ENCODE peak calls at places on chromosome 6, in five cellular contexts. One of them, this sample, is unnamed.

GRCh38 chr6:139134817-139135577 is at the start of gene HECA:
- DNase-seq in pons: peak
- DNase-seq in germinal center: peak
- DNase-seq in B cell: peak
- DNase-seq in small intestine: peak
- DNase-seq in this sample: peak

GRCh38 chr6:111423960-111424846 is 58.8 kb downstream of the REV3L start:
- DNase-seq in germinal center: no peak
- DNase-seq in B cell: no peak
- DNase-seq in pons: peak
- DNase-seq in small intestine: peak
- DNase-seq in this sample: no peak

GRCh38 chr6:56766806-56767178 is 124.1 kb upstream of the DST start:
- DNase-seq in small intestine: no peak
- DNase-seq in germinal center: no peak
- DNase-seq in B cell: no peak
- DNase-seq in pons: no peak
- DNase-seq in this sample: no peak

GRCh38 chr6:104325341-104326172 is 534.2 kb downstream of the HACE1 start:
- DNase-seq in germinal center: no peak
- DNase-seq in pons: peak
- DNase-seq in small intestine: no peak
- DNase-seq in B cell: no peak
- DNase-seq in this sample: no peak

GRCh38 chr6:22041797-22042489 is 254.9 kb downstream of the PRL start:
- DNase-seq in germinal center: no peak
- DNase-seq in pons: no peak
- DNase-seq in B cell: no peak
- DNase-seq in small intestine: no peak
- DNase-seq in this sample: no peak

GRCh38 chr6:6646384-6646783 is 57.9 kb downstream of the LY86 start:
- DNase-seq in small intestine: no peak
- DNase-seq in B cell: no peak
- DNase-seq in pons: no peak
- DNase-seq in germinal center: no peak
- DNase-seq in this sample: no peak

GRCh38 chr6:38185752-38186151 is 366.2 kb downstream of the ZFAND3 start:
- DNase-seq in pons: no peak
- DNase-seq in small intestine: no peak
- DNase-seq in germinal center: no peak
- DNase-seq in B cell: no peak
- DNase-seq in this sample: no peak

GRCh38 chr6:11653028-11653583 is 115.6 kb downstream of the TMEM170B start:
- DNase-seq in small intestine: no peak
- DNase-seq in pons: no peak
- DNase-seq in B cell: no peak
- DNase-seq in germinal center: no peak
- DNase-seq in this sample: no peak

GRCh38 chr6:14540276-14540675 is 422.7 kb downstream of the CD83 start:
- DNase-seq in germinal center: no peak
- DNase-seq in small intestine: no peak
- DNase-seq in B cell: no peak
- DNase-seq in pons: no peak
- DNase-seq in this sample: no peak

GRCh38 chr6:5471637-5472430 is 210.5 kb downstream of the FARS2 start:
- DNase-seq in pons: no peak
- DNase-seq in B cell: no peak
- DNase-seq in germinal center: no peak
- DNase-seq in small intestine: no peak
- DNase-seq in this sample: no peak

GRCh38 chr6:28927856-28928255 is 4.1 kb upstream of the TRIM27 start:
- DNase-seq in B cell: no peak
- DNase-seq in germinal center: no peak
- DNase-seq in small intestine: peak
- DNase-seq in pons: no peak
- DNase-seq in this sample: no peak

GRCh38 chr6:37777272-37777736 is 42.2 kb upstream of the ZFAND3 start:
- DNase-seq in B cell: no peak
- DNase-seq in pons: no peak
- DNase-seq in germinal center: no peak
- DNase-seq in small intestine: no peak
- DNase-seq in this sample: no peak

GRCh38 chr6:31870385-31870921 is 7.8 kb upstream of the NEU1 start:
- DNase-seq in small intestine: no peak
- DNase-seq in pons: no peak
- DNase-seq in germinal center: no peak
- DNase-seq in B cell: no peak
- DNase-seq in this sample: no peak

GRCh38 chr6:21033575-21034026 is 499.3 kb downstream of the CDKAL1 start:
- DNase-seq in germinal center: no peak
- DNase-seq in B cell: no peak
- DNase-seq in small intestine: no peak
- DNase-seq in pons: no peak
- DNase-seq in this sample: no peak

GRCh38 chr6:71209626-71210025 is 79.0 kb upstream of the OGFRL1 start:
- DNase-seq in germinal center: no peak
- DNase-seq in B cell: no peak
- DNase-seq in small intestine: no peak
- DNase-seq in pons: no peak
- DNase-seq in this sample: no peak

GRCh38 chr6:139982652-139983051 is 608.2 kb upstream of the CITED2 start:
- DNase-seq in small intestine: no peak
- DNase-seq in pons: no peak
- DNase-seq in germinal center: no peak
- DNase-seq in B cell: no peak
- DNase-seq in this sample: no peak

GRCh38 chr6:40714576-40715500 is 127.7 kb upstream of the LRFN2 start:
- DNase-seq in pons: no peak
- DNase-seq in B cell: no peak
- DNase-seq in small intestine: peak
- DNase-seq in germinal center: no peak
- DNase-seq in this sample: no peak

GRCh38 chr6:75852721-75853120 is 103.7 kb downstream of the MYO6 start:
- DNase-seq in small intestine: peak
- DNase-seq in germinal center: no peak
- DNase-seq in B cell: no peak
- DNase-seq in pons: no peak
- DNase-seq in this sample: no peak

GRCh38 chr6:167302796-167303195 is 11.7 kb downstream of the UNC93A start:
- DNase-seq in pons: no peak
- DNase-seq in small intestine: no peak
- DNase-seq in germinal center: no peak
- DNase-seq in B cell: no peak
- DNase-seq in this sample: no peak

GRCh38 chr6:129115491-129115890 is 232.6 kb downstream of the LAMA2 start:
- DNase-seq in pons: no peak
- DNase-seq in germinal center: no peak
- DNase-seq in small intestine: peak
- DNase-seq in B cell: no peak
- DNase-seq in this sample: no peak

This sample was measured in activated T-helper 9 cell treated with anti-CD3 and anti-CD28 coated beads, Interleukin-2, amount 50 U/mL, for 16 hours.